ENCODE peak calls at places on chromosome 6, in five cellular contexts. W, F, Z, Y and A are unnamed samples.

GRCh38 chr6:167781066-167781767 is 45.5 kb upstream of the AFDN start:
- DNase-seq in F (no peak), Z (no peak), Y (no peak), W (no peak), A (no peak)

GRCh38 chr6:30887901-30888300 is 3.6 kb downstream of the DDR1 start:
- DNase-seq in F (no peak), Y (no peak), Z (no peak), W (no peak), A (no peak)

GRCh38 chr6:2754396-2754795 is 3.7 kb upstream of the MYLK4 start:
- DNase-seq in Y (no peak), Z (no peak), F (no peak), W (no peak), A (no peak)

GRCh38 chr6:2353412-2354137 is 108.2 kb upstream of the GMDS start:
- DNase-seq in Y (peak), W (peak), Z (peak), F (peak), A (peak)

GRCh38 chr6:79818471-79818870 is 128.9 kb downstream of the ELOVL4 start:
- DNase-seq in Z (no peak), F (no peak), Y (no peak), W (no peak), A (no peak)

GRCh38 chr6:117397536-117398227 is 28.1 kb downstream of the ROS1 start:
- DNase-seq in F (no peak), Z (no peak), W (no peak), Y (no peak), A (no peak)

GRCh38 chr6:107418118-107418517 is 41.2 kb downstream of the PDSS2 start:
- DNase-seq in F (no peak), Y (peak), Z (no peak), W (peak), A (peak)

GRCh38 chr6:10409766-10410209 is 5.1 kb downstream of the TFAP2A start:
- DNase-seq in Y (no peak), F (no peak), W (no peak), Z (no peak), A (no peak)

GRCh38 chr6:99393366-99393697 is 663 bp downstream of the COQ3 start:
- DNase-seq in W (peak), Y (no peak), F (no peak), Z (no peak), A (no peak)

GRCh38 chr6:16239798-16240123 is 1.4 kb downstream of the GMPR start:
- DNase-seq in F (no peak), W (no peak), Z (no peak), Y (peak), A (peak)

GRCh38 chr6:8982659-8983058 is 547.3 kb upstream of the SLC35B3 start:
- DNase-seq in Y (no peak), F (no peak), Z (no peak), W (no peak), A (no peak)

GRCh38 chr6:113381957-113382356 is 475.2 kb upstream of the MARCKS start:
- DNase-seq in F (no peak), Z (peak), Y (no peak), W (no peak), A (no peak)

GRCh38 chr6:112910256-112910655 is 563.1 kb downstream of the RFPL4B start:
- DNase-seq in W (no peak), F (no peak), Z (no peak), Y (no peak), A (no peak)

GRCh38 chr6:113936093-113936934 is 34.6 kb downstream of the HDAC2 start:
- DNase-seq in Z (peak), F (no peak), Y (peak), W (peak), A (peak)

GRCh38 chr6:120671519-120671918 is 662.8 kb downstream of the TBC1D32 start:
- DNase-seq in Y (peak), Z (no peak), F (peak), W (no peak), A (no peak)

GRCh38 chr6:133555726-133556125 is 314.6 kb downstream of the EYA4 start:
- DNase-seq in Z (no peak), W (no peak), F (no peak), Y (no peak), A (no peak)

GRCh38 chr6:163354779-163355431 is 59.6 kb upstream of the QKI start:
- DNase-seq in Y (no peak), F (no peak), Z (peak), W (no peak), A (no peak)

GRCh38 chr6:40409716-40410397 is 177.3 kb downstream of the LRFN2 start:
- DNase-seq in W (no peak), Y (no peak), Z (no peak), F (no peak), A (no peak)

GRCh38 chr6:47414517-47415167 is 62.9 kb upstream of the CD2AP start:
- DNase-seq in Y (peak), F (no peak), Z (peak), W (peak), A (no peak)

GRCh38 chr6:163490826-163491577 is 76.5 kb downstream of the QKI start:
- DNase-seq in Z (no peak), W (no peak), F (no peak), Y (no peak), A (peak)

GRCh38 chr6:107635058-107635515 is 145.2 kb downstream of the SOBP start:
- DNase-seq in Y (no peak), F (no peak), Z (no peak), W (no peak), A (no peak)

GRCh38 chr6:56787209-56787608 is 144.5 kb upstream of the DST start:
- DNase-seq in Y (no peak), F (no peak), Z (no peak), W (no peak), A (no peak)

GRCh38 chr6:141252828-141253608 is 879.7 kb upstream of the GJE1 start:
- DNase-seq in W (no peak), F (no peak), Z (no peak), Y (no peak), A (no peak)

GRCh38 chr6:30361661-30362060 is 16.7 kb downstream of the RPP21 start:
- DNase-seq in W (no peak), Z (no peak), F (no peak), Y (no peak), A (no peak)

GRCh38 chr6:36727491-36728021 is 29.9 kb downstream of the RAB44 start:
- DNase-seq in Y (no peak), W (no peak), F (no peak), Z (peak), A (no peak)

GRCh38 chr6:35757461-35758123 is 18.8 kb upstream of the CLPSL2 start:
- DNase-seq in Z (no peak), F (no peak), W (peak), Y (peak), A (peak)

GRCh38 chr6:79756496-79756895 is 125.4 kb downstream of the SH3BGRL2 start:
- DNase-seq in F (no peak), Z (no peak), W (no peak), Y (no peak), A (no peak)

GRCh38 chr6:35707714-35708407 is 19.1 kb upstream of the FKBP5 start:
- DNase-seq in W (no peak), F (no peak), Z (no peak), Y (no peak), A (no peak)

GRCh38 chr6:96795481-96795880 is 41.8 kb downstream of the GPR63 start:
- DNase-seq in Y (no peak), W (no peak), F (no peak), Z (peak), A (no peak)

GRCh38 chr6:128569737-128570438 is 49.5 kb upstream of the PTPRK start:
- DNase-seq in W (no peak), Z (no peak), F (peak), Y (no peak), A (peak)

GRCh38 chr6:93123585-93123984 is 295.8 kb downstream of the EPHA7 start:
- DNase-seq in W (no peak), F (no peak), Z (no peak), Y (no peak), A (no peak)

GRCh38 chr6:108127826-108128225 is 38.0 kb upstream of the NR2E1 start:
- DNase-seq in Z (no peak), Y (peak), F (no peak), W (no peak), A (peak)

DNA sequence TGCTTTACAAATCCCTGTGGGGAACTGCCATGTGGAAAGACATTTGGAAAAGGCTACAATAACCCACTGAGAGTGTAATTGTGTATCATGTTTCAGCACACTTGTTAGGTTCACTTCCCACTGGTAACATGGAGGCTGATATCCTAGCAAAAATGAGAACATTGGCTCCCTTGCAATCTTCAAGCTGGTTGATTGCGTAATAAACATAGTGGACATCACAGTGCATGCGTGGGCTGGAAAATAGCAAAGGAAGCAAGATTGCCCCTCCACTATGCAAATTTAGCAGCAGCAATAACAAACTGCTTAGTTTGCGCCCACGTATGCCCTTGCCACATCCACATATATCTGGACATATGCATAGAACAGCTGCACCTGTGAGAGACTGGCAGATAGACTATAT is 410.2 kb downstream of the MEI4 start:
- DNase-seq in F (no peak), Z (no peak), Y (no peak), W (no peak), A (no peak)
- TF ChIP-seq HDAC2 in F (no peak), Z (no peak), Y (no peak), W (no peak), A (no peak)

GRCh38 chr6:18022398-18023231 is 35.2 kb upstream of the KIF13A start:
- DNase-seq in Y (no peak), W (no peak), Z (no peak), F (peak), A (peak)
- TF ChIP-seq HDAC2 in Y (no peak), W (no peak), Z (no peak), F (peak), A (no peak)

GRCh38 chr6:45704056-45704790 is 311.4 kb downstream of the CLIC5 start:
- DNase-seq in Z (no peak), F (no peak), W (no peak), Y (no peak), A (no peak)
- TF ChIP-seq HDAC2 in Z (no peak), F (no peak), W (no peak), Y (no peak), A (no peak)

DNA sequence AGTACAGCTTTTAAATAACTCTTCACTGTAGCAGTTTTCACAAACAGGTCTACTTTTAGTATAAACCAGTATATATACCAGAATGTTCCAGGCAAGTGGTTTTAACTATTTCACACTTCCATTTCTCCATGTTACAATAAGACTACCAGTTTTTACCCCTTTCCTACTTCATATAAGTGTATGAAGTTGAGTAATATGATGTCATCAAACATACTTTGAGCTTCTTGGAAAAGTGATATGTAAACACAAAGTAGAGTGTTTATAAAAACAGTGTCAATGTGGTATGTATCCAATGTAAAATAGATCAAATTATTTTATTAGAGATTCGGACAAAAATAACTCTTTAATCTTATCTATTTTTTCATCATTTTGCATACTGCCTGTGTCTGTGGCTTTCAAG is 2.5 kb upstream of the PAQR8 start:
- DNase-seq in W (no peak), F (no peak), Z (no peak), Y (no peak), A (no peak)
- TF ChIP-seq HDAC2 in W (no peak), F (no peak), Z (no peak), Y (no peak), A (no peak)

GRCh38 chr6:13004610-13005009 is 288.0 kb downstream of the PHACTR1 start:
- DNase-seq in F (no peak), Z (no peak), Y (no peak), W (no peak), A (no peak)

GRCh38 chr6:13006578-13007300 is 290.2 kb downstream of the PHACTR1 start:
- DNase-seq in W (peak), Y (no peak), F (no peak), Z (no peak), A (no peak)

GRCh38 chr6:13005994-13006393 is 289.4 kb downstream of the PHACTR1 start:
- DNase-seq in F (no peak), W (no peak), Y (no peak), Z (no peak), A (no peak)

GRCh38 chr6:13000537-13000936 is 284.0 kb downstream of the PHACTR1 start:
- DNase-seq in F (no peak), W (no peak), Y (no peak), Z (no peak), A (no peak)

DNA sequence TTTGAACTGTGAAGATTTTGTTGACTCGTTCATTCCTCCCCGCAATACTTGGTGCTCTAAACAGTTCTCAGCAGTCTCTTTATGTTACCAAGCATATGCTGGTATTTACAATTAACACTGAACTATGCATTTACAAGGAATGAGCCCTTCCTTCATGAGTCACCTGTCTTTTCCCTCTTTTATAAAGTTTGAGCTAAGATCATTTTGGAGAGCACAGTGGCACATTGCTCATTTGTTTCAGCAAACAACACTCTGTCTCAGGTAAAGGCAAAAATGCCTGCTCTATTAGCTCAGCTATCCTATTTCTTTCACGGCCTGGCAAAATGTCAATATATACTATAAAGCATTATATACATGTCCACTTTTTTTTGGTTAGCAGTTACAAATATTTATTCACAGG is 285.4 kb downstream of the PHACTR1 start:
- DNase-seq in F (no peak), W (no peak), Y (no peak), Z (no peak), A (no peak)
- TF ChIP-seq HDAC2 in F (no peak), W (no peak), Y (no peak), Z (no peak), A (no peak)

GRCh38 chr6:125802943-125803377 is 12.2 kb downstream of the NCOA7 start:
- DNase-seq in Y (no peak), Z (no peak), F (no peak), W (no peak), A (no peak)
- TF ChIP-seq HDAC2 in Y (no peak), Z (no peak), F (no peak), W (no peak), A (no peak)

GRCh38 chr6:143188292-143188691 is 127.6 kb downstream of the AIG1 start:
- DNase-seq in Y (no peak), Z (no peak), W (no peak), F (no peak), A (no peak)

GRCh38 chr6:143183735-143184134 is 123.0 kb downstream of the AIG1 start:
- DNase-seq in W (no peak), Z (no peak), Y (no peak), F (no peak), A (no peak)

GRCh38 chr6:143192766-143193165 is 132.1 kb downstream of the AIG1 start:
- DNase-seq in Z (no peak), W (no peak), Y (no peak), F (no peak), A (no peak)

GRCh38 chr6:143187173-143187908 is 126.7 kb downstream of the AIG1 start:
- DNase-seq in Z (no peak), Y (no peak), W (no peak), F (no peak), A (no peak)
- TF ChIP-seq HDAC2 in Z (no peak), Y (no peak), W (no peak), F (no peak), A (no peak)

GRCh38 chr6:105604593-105604905 is 201.7 kb upstream of the PREP start:
- DNase-seq in Y (no peak), W (no peak), F (no peak), Z (no peak), A (no peak)

GRCh38 chr6:105606871-105607421 is 204.1 kb upstream of the PREP start:
- DNase-seq in Z (no peak), Y (no peak), F (no peak), W (no peak), A (no peak)

GRCh38 chr6:105601541-105602174 is 198.8 kb upstream of the PREP start:
- DNase-seq in W (peak), Y (peak), F (no peak), Z (peak), A (peak)

GRCh38 chr6:105600342-105601293 is 197.7 kb upstream of the PREP start:
- DNase-seq in F (no peak), Y (no peak), W (no peak), Z (no peak), A (peak)

GRCh38 chr6:105603779-105604592 is 201.1 kb upstream of the PREP start:
- DNase-seq in Y (no peak), W (no peak), Z (no peak), F (no peak), A (no peak)
- TF ChIP-seq HDAC2 in Y (no peak), W (no peak), Z (no peak), F (no peak), A (no peak)

GRCh38 chr6:155155787-155156447 is 107.9 kb upstream of the CLDN20 start:
- DNase-seq in W (no peak), Y (peak), F (no peak), Z (no peak), A (no peak)

GRCh38 chr6:155154158-155154830 is 109.5 kb upstream of the CLDN20 start:
- DNase-seq in Y (peak), F (no peak), Z (no peak), W (peak), A (no peak)

GRCh38 chr6:155162682-155163081 is 101.1 kb upstream of the CLDN20 start:
- DNase-seq in W (no peak), Z (no peak), Y (no peak), F (no peak), A (no peak)

GRCh38 chr6:155157101-155157500 is 106.7 kb upstream of the CLDN20 start:
- DNase-seq in F (no peak), Y (no peak), W (no peak), Z (no peak), A (no peak)

GRCh38 chr6:155158044-155158843 is 105.6 kb upstream of the CLDN20 start:
- DNase-seq in Y (no peak), Z (no peak), W (no peak), F (no peak), A (no peak)
- TF ChIP-seq HDAC2 in Y (no peak), Z (no peak), W (no peak), F (no peak), A (no peak)

GRCh38 chr6:87430499-87430898 is 22.7 kb downstream of the CFAP206 start:
- DNase-seq in W (no peak), Z (no peak), F (no peak), Y (no peak), A (no peak)

GRCh38 chr6:87431263-87431662 is 23.5 kb downstream of the CFAP206 start:
- DNase-seq in Z (no peak), F (no peak), W (no peak), Y (no peak), A (peak)

DNA sequence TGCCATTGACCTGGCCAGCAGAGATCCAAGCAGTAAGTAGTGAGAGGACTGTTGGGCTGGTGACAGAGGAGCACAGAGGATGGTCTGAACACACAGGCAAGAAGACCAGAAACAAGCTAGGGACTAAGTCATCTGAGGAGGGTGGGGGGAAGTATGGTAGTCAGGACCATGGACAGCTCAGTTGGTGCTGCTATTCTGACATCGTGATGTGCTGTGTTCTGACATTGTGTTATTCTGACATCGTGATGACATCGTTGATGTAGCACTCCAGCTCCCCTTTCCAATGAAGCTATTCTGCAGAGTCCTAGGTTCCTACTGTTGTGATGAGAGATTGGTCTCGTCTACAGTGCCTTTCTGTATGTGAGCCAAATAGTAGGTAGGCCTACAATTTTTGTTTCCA is 28.7 kb downstream of the CFAP206 start:
- DNase-seq in Z (peak), W (peak), F (peak), Y (peak), A (peak)
- TF ChIP-seq HDAC2 in Z (no peak), W (peak), F (no peak), Y (peak), A (no peak)